ENCODE peak calls at places on chromosome 1, in nine cellular contexts. I is mammary epithelial cell, X is Karpas-422, Z is lower lobe of right lung, G is lower leg skin, W is upper lobe of right lung, R is cardiac fibroblast, K is BE2C, A is neural progenitor cell. L is an unnamed sample.
A peak's percentile ranks its signal among the peaks of the same experiment; 100 is the strongest.

GRCh38 chr1:93977546-93977945 is 68.3 kb upstream of the GCLM start:
- DNase-seq in I (peak; percentile 79), X (no peak), Z (no peak), G (no peak), W (no peak), R (peak; percentile 43), K (no peak), A (no peak), L (no peak)

GRCh38 chr1:226403522-226404034 is 4.3 kb downstream of the PARP1 start:
- DNase-seq in I (peak; percentile 6), X (no peak), Z (no peak), G (no peak), W (no peak), R (peak; percentile 16), K (no peak), A (no peak), L (no peak)

GRCh38 chr1:58011978-58012377 is 534.5 kb downstream of the OMA1 start:
- DNase-seq in I (no peak), X (no peak), Z (no peak), G (no peak), W (no peak), R (no peak), K (no peak), A (no peak), L (no peak)

GRCh38 chr1:203036537-203036936 is 10.2 kb downstream of the PPFIA4 start:
- DNase-seq in I (no peak), X (no peak), Z (no peak), G (no peak), W (no peak), R (no peak), K (peak; percentile 55), A (no peak), L (no peak)

GRCh38 chr1:204819495-204819894 is 51.2 kb upstream of the NFASC start:
- DNase-seq in I (peak; percentile 60), X (no peak), Z (no peak), G (no peak), W (no peak), R (no peak), K (peak; percentile 61), A (no peak), L (no peak)

GRCh38 chr1:236753554-236753953 is 41.5 kb upstream of the MTR start:
- DNase-seq in I (peak; percentile 1), X (peak; percentile 70), Z (no peak), G (no peak), W (no peak), R (peak; percentile 32), K (peak; percentile 45), A (peak; percentile 49), L (no peak)

GRCh38 chr1:184189361-184189760 is 137.8 kb downstream of the TSEN15 start:
- DNase-seq in I (no peak), X (no peak), Z (no peak), G (no peak), W (no peak), R (peak; percentile 39), K (peak; percentile 56), A (no peak), L (no peak)

GRCh38 chr1:53368314-53369033 is 40.6 kb upstream of the LRP8 start:
- DNase-seq in I (no peak), X (no peak), Z (no peak), G (no peak), W (peak; percentile 61), R (no peak), K (peak; percentile 66), A (no peak), L (no peak)

GRCh38 chr1:199931666-199932377 is 95.7 kb upstream of the NR5A2 start:
- DNase-seq in I (no peak), X (peak; percentile 46), Z (no peak), G (no peak), W (no peak), R (peak; percentile 14), K (no peak), A (no peak), L (peak; percentile 52)

GRCh38 chr1:44592208-44593145 is 81.8 kb downstream of the TMEM53 start:
- DNase-seq in I (no peak), X (no peak), Z (no peak), G (no peak), W (no peak), R (no peak), K (no peak), A (no peak), L (no peak)

GRCh38 chr1:2353215-2353906 is 38.0 kb downstream of the MORN1 start:
- DNase-seq in I (no peak), X (no peak), Z (peak; percentile 35), G (no peak), W (peak; percentile 40), R (no peak), K (peak; percentile 5), A (no peak), L (no peak)

GRCh38 chr1:29785137-29785527 is 548.8 kb downstream of the PTPRU start:
- DNase-seq in I (no peak), X (no peak), Z (no peak), G (peak; percentile 2), W (no peak), R (no peak), K (no peak), A (no peak), L (no peak)

GRCh38 chr1:192559115-192560006 is 16.2 kb upstream of the RGS1 start:
- DNase-seq in I (peak; percentile 71), X (no peak), Z (no peak), G (no peak), W (no peak), R (peak; percentile 88), K (no peak), A (no peak), L (peak; percentile 69)

GRCh38 chr1:179310271-179310670 is 16.7 kb downstream of the SOAT1 start:
- DNase-seq in I (peak; percentile 74), X (no peak), Z (no peak), G (no peak), W (no peak), R (peak; percentile 64), K (no peak), A (no peak), L (no peak)

GRCh38 chr1:95380909-95381308 is 146.9 kb downstream of the RWDD3 start:
- DNase-seq in I (no peak), X (no peak), Z (no peak), G (no peak), W (no peak), R (no peak), K (peak; percentile 79), A (no peak), L (no peak)

GRCh38 chr1:3389093-3389833 is 65.2 kb upstream of the ARHGEF16 start:
- DNase-seq in I (no peak), X (no peak), Z (no peak), G (no peak), W (no peak), R (no peak), K (no peak), A (no peak), L (no peak)

GRCh38 chr1:33055210-33055991 is 18.7 kb upstream of the AK2 start:
- DNase-seq in I (peak; percentile 64), X (peak; percentile 78), Z (peak; percentile 80), G (peak; percentile 45), W (peak; percentile 75), R (peak; percentile 95), K (peak; percentile 54), A (peak; percentile 80), L (peak; percentile 85)

GRCh38 chr1:7388141-7388487 is 383.0 kb upstream of the VAMP3 start:
- DNase-seq in I (no peak), X (no peak), Z (no peak), G (no peak), W (no peak), R (no peak), K (no peak), A (no peak), L (no peak)

GRCh38 chr1:74933500-74933899 is 200.5 kb downstream of the TYW3 start:
- DNase-seq in I (no peak), X (no peak), Z (no peak), G (no peak), W (no peak), R (no peak), K (no peak), A (no peak), L (no peak)

GRCh38 chr1:45456531-45456930 is 34.4 kb downstream of the TESK2 start:
- DNase-seq in I (no peak), X (no peak), Z (no peak), G (no peak), W (no peak), R (no peak), K (no peak), A (no peak), L (no peak)

GRCh38 chr1:227892930-227893695 is 54.6 kb downstream of the WNT9A start:
- DNase-seq in I (no peak), X (no peak), Z (peak; percentile 37), G (no peak), W (peak; percentile 60), R (no peak), K (peak; percentile 4), A (no peak), L (no peak)

GRCh38 chr1:103788377-103788776 is 38.7 kb downstream of the AMY1C start:
- DNase-seq in I (no peak), X (peak; percentile 57), Z (no peak), G (no peak), W (no peak), R (no peak), K (no peak), A (no peak), L (no peak)

GRCh38 chr1:22952694-22953391 is 19.8 kb downstream of the LACTBL1 start:
- DNase-seq in I (no peak), X (peak; percentile 46), Z (no peak), G (no peak), W (no peak), R (no peak), K (no peak), A (no peak), L (no peak)
- H3K4me3 ChIP-seq in I (no peak overlapping the region), X (no peak overlapping the region), Z (no peak overlapping the region), G (no peak overlapping the region), W (no peak overlapping the region), R (no peak overlapping the region), K (no peak overlapping the region), A (no peak overlapping the region), L (no peak overlapping the region)

GRCh38 chr1:100090471-100090870 is 42.3 kb downstream of the SASS6 start:
- DNase-seq in I (no peak), X (no peak), Z (no peak), G (no peak), W (no peak), R (no peak), K (no peak), A (no peak), L (no peak)
- H3K4me3 ChIP-seq in I (no peak overlapping the region), X (no peak overlapping the region), Z (no peak overlapping the region), G (no peak overlapping the region), W (no peak overlapping the region), R (no peak overlapping the region), K (no peak overlapping the region), A (no peak overlapping the region), L (no peak overlapping the region)

GRCh38 chr1:40981702-40982448 is 2.4 kb downstream of the CTPS1 start:
- DNase-seq in I (no peak), X (peak; percentile 30), Z (no peak), G (no peak), W (no peak), R (peak; percentile 64), K (no peak), A (peak; percentile 6), L (no peak)
- H3K4me3 ChIP-seq in I (no peak overlapping the region), X (peak overlapping the region; percentile 89), Z (peak overlapping the region; percentile 1), G (no peak overlapping the region), W (peak overlapping the region; percentile 66), R (peak overlapping the region; percentile 76), K (peak overlapping the region; percentile 76), A (peak overlapping the region; percentile 58), L (peak overlapping the region; percentile 80)

DNA sequence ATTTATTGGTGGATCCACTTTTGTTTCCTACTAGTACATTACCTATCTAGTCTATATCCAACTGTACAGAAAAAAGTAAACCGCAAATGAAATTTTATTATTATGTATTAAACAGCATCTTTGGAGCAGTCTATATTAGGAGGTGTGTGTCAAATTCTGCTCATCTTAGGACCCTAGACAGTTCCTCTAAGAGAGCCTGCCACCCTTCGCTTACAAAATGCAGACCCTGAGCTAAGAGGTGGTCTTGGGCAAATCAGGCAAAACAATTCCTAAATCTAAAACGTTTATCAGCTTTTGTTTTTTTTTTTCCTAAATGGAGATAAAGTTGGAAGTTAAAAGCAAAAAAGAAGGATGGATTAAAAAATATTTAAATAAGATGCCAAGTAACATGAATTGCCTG is 85.3 kb downstream of the PBX1 start:
- DNase-seq in I (no peak), X (no peak), Z (no peak), G (no peak), W (no peak), R (no peak), K (no peak), A (no peak), L (no peak)
- H3K4me3 ChIP-seq in I (no peak overlapping the region), X (no peak overlapping the region), Z (no peak overlapping the region), G (no peak overlapping the region), W (no peak overlapping the region), R (no peak overlapping the region), K (no peak overlapping the region), A (no peak overlapping the region), L (no peak overlapping the region)